ENCODE peak calls at places on chromosome 11, in nine cellular contexts. U is naive thymus-derived CD4-positive, alpha-beta T cell; T is tibial artery; G is A549; I is body of pancreas; L is SK-N-SH; P is PC-9; O is HCT116; F is psoas muscle. Z is an unnamed sample.

GRCh38 chr11:18731949-18732821 is 6.2 kb upstream of the IGSF22 start:
- DNase-seq in U (peak; percentile 70), T (peak; percentile 67), G (peak; percentile 43), I (peak; percentile 56), L (peak; percentile 86), P (peak; percentile 62), O (peak; percentile 19), F (peak; percentile 58), Z (peak; percentile 93)

GRCh38 chr11:118996926-118997626 is 862 bp upstream of the CENATAC start:
- DNase-seq in U (peak; percentile 31), T (no peak), G (peak; percentile 40), I (no peak), L (peak; percentile 66), P (no peak), O (no peak), F (no peak), Z (peak; percentile 63)

GRCh38 chr11:75347781-75348613 is 3.5 kb downstream of the ARRB1 start:
- DNase-seq in U (no peak), T (peak; percentile 45), G (no peak), I (no peak), L (peak; percentile 31), P (no peak), O (no peak), F (no peak), Z (no peak)

GRCh38 chr11:33742249-33742851 is 6.1 kb upstream of the CD59 start:
- DNase-seq in U (peak; percentile 30), T (no peak), G (no peak), I (no peak), L (peak; percentile 20), P (no peak), O (no peak), F (no peak), Z (no peak)

GRCh38 chr11:107593941-107594340 is 3.0 kb downstream of the ELMOD1 start:
- DNase-seq in U (no peak), T (no peak), G (no peak), I (no peak), L (no peak), P (no peak), O (no peak), F (no peak), Z (no peak)

GRCh38 chr11:10699072-10699471 is 5.5 kb upstream of the IRAG1 start:
- DNase-seq in U (no peak), T (no peak), G (no peak), I (no peak), L (no peak), P (no peak), O (no peak), F (no peak), Z (no peak)

GRCh38 chr11:118434553-118435232 is 1.6 kb upstream of the KMT2A start:
- DNase-seq in U (peak; percentile 44), T (peak; percentile 35), G (no peak), I (peak; percentile 42), L (no peak), P (peak; percentile 29), O (no peak), F (peak; percentile 30), Z (peak; percentile 86)

GRCh38 chr11:112631333-112631732 is 329.9 kb upstream of the NCAM1 start:
- DNase-seq in U (no peak), T (no peak), G (no peak), I (no peak), L (no peak), P (no peak), O (no peak), F (no peak), Z (no peak)

DNA sequence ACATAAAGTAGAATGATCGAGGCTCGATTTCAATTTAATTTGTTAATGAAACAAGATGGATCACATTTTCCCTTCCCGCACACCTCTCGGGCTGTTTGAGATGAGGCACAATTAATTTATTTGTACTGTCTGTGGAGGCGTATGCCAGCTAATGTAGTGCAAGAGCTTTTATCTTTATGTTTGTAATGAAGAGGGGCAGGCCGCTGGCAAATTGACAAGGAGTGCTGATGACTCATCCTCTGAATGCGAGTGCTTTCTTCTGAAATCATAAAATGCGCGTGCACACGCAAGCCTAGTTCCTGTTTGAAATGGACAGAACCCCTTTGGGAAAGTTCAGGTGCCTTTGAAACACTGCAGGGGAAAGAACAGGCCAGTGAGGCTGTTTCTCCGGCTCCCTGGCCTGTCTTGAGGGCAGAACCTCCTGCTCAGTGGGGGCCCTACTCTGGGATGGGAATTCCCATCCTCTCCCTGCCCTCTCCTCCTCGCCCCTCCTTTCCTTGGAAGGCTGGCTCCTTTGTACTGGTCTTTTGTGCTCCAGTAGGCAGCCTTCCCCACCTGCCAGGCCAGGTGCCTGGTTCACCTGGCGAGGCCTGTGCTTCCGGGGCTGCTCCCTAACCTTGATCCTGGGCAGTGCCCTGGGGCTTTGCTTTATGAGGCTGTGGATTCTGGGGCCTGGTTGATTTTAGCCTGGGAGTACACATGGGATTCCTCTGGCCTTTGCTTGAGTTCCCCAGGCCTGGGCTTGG is 50.3 kb downstream of the TEAD1 start:
- DNase-seq in U (no peak), T (peak; percentile 61), G (peak; percentile 88), I (peak; percentile 80), L (peak; percentile 48), P (peak; percentile 73), O (peak; percentile 92), F (peak; percentile 60), Z (peak; percentile 93)
- H3K4me3 ChIP-seq in U (no peak overlapping the region), T (no peak overlapping the region), G (peak overlapping the region; percentile 29), I (no peak overlapping the region), L (no peak overlapping the region), P (peak overlapping the region; percentile 50), O (peak overlapping the region; percentile 21), F (no peak overlapping the region), Z (no peak overlapping the region)

GRCh38 chr11:124865902-124866851 is 945 bp downstream of the ROBO3 start:
- DNase-seq in U (peak; percentile 43), T (no peak), G (no peak), I (no peak), L (peak; percentile 91), P (no peak), O (no peak), F (peak; percentile 44), Z (peak; percentile 88)

GRCh38 chr11:124864892-124865180 is 396 bp upstream of the ROBO3 start:
- DNase-seq in U (no peak), T (no peak), G (no peak), I (no peak), L (no peak), P (no peak), O (no peak), F (no peak), Z (no peak)

GRCh38 chr11:124864176-124864891 is 898 bp upstream of the ROBO3 start:
- DNase-seq in U (no peak), T (no peak), G (no peak), I (no peak), L (no peak), P (no peak), O (no peak), F (no peak), Z (no peak)

GRCh38 chr11:124863826-124864165 is 1.4 kb upstream of the ROBO3 start:
- DNase-seq in U (no peak), T (no peak), G (no peak), I (no peak), L (no peak), P (no peak), O (no peak), F (no peak), Z (peak; percentile 78)

DNA sequence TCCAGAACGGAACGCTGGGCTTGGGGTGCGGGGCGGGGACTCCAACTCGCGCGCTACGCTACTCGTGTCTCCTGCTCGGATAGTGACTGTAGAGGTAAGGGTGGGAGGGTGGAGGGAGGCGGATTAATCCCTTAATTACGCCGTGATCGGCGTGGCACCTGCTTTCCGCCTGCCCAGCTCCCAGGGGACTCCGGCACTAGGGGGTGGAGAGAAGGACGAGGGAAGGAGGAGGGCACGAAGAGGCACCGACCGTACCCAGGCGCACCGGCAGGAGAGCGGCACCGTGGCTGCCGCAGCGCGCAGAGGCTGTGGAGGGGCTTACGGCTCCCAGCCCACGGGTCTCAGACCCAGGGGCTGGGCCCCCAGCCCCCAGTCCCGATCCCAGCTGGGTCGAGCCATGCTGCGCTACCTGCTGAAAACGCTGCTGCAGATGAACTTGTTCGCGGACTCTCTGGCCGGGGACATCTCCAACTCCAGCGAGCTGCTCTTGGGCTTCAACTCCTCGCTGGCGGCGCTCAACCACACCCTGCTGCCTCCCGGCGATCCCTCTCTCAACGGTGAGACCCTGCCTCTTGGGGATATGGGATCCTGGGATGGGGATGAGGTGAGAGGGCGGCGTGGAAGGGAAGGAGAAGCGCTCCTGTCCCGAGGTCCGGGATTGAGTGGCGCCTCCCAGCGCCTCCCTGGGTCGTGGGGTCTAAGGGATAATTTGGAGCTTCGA is at the start of gene ROBO3:
- DNase-seq in U (no peak), T (no peak), G (no peak), I (no peak), L (peak; percentile 62), P (no peak), O (no peak), F (no peak), Z (peak; percentile 68)
- H3K4me1 ChIP-seq in U (peaks cover 5% of the 10 kb centered on the region), T (peaks cover 36% of the 10 kb centered on the region), G (peaks cover 14% of the 10 kb centered on the region), I (peaks cover 45% of the 10 kb centered on the region), L (peaks cover 32% of the 10 kb centered on the region), P (peaks cover 8% of the 10 kb centered on the region), O (peaks cover 9% of the 10 kb centered on the region), F (peaks cover 26% of the 10 kb centered on the region), Z (peaks cover 8% of the 10 kb centered on the region)

GRCh38 chr11:74019104-74019738 is 10.3 kb upstream of the UCP3 start:
- DNase-seq in U (no peak), T (no peak), G (no peak), I (peak; percentile 56), L (no peak), P (no peak), O (no peak), F (no peak), Z (no peak)

GRCh38 chr11:74020537-74020936 is 11.7 kb upstream of the UCP3 start:
- DNase-seq in U (no peak), T (no peak), G (no peak), I (no peak), L (no peak), P (no peak), O (no peak), F (no peak), Z (no peak)

GRCh38 chr11:74018331-74019005 is 9.6 kb upstream of the UCP3 start:
- DNase-seq in U (no peak), T (peak; percentile 96), G (no peak), I (peak; percentile 96), L (no peak), P (peak; percentile 87), O (no peak), F (peak; percentile 95), Z (no peak)

GRCh38 chr11:74021998-74022397 is 13.1 kb upstream of the UCP3 start:
- DNase-seq in U (no peak), T (no peak), G (no peak), I (no peak), L (no peak), P (no peak), O (no peak), F (no peak), Z (no peak)

DNA sequence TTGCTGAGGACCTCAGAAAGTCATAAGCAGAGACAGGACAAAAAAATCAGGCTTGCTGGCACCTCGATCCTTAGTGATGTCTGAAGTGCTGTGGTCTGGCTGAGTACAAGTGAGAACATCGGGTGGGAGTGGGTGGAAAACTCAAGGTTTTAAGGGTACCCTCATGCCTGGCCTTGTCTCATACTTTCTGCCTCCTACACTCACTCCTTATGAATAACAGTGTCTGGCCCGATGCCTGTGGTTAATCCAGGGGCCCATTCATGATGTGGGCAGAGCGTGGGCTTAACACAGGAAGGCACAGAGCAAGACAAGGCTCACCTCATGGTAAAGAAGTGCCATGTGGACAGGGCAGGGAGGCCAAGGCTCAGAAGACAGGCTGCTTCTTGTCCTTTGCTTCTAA is 11.0 kb upstream of the UCP3 start:
- DNase-seq in U (no peak), T (no peak), G (no peak), I (no peak), L (no peak), P (no peak), O (no peak), F (no peak), Z (no peak)
- H3K27ac ChIP-seq in U (no peak overlapping the region), T (peak overlapping the region; percentile 81), G (no peak overlapping the region), I (peak overlapping the region; percentile 84), L (no peak overlapping the region), P (peak overlapping the region; percentile 79), O (no peak overlapping the region), F (peak overlapping the region; percentile 96), Z (no peak overlapping the region)

DNA sequence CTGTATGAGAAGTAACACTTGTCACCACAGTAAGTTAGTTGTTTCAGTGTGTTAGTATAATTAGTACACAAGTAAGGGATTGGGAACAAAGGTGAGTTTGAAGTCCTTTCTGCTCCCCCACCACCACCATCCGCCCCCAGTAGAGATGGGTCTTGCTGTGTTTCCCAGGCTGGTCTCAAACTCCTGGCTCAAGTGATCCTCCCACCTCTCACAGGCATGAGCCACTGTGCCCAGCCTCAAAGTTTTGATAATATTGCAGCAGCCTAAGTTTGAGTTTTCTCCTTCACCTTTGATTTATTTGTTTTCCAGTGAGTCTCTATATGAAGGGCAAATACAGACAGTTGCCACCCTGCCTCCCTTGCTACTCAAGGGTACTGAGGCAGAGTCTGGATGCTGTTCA is 23.7 kb upstream of the GRK2 start:
- DNase-seq in U (no peak), T (no peak), G (no peak), I (no peak), L (no peak), P (no peak), O (no peak), F (no peak), Z (no peak)
- H3K4me3 ChIP-seq in U (no peak overlapping the region), T (no peak overlapping the region), G (no peak overlapping the region), I (no peak overlapping the region), L (peak overlapping the region; percentile 0), P (peak overlapping the region; percentile 82), O (no peak overlapping the region), F (peak overlapping the region; percentile 71), Z (peak overlapping the region; percentile 73)

Z was measured in endodermal cell.